ENCODE peak calls at places on chromosomes 11 and 22, in four cellular contexts. Q, L, C and R are unnamed samples.

GRCh38 chr11:75326439-75326810 is 25.0 kb downstream of the ARRB1 start:
- DNase-seq in Q (no peak), L (no peak), C (no peak), R (no peak)

GRCh38 chr11:35838071-35838470 is 105.8 kb upstream of the LDLRAD3 start:
- DNase-seq in Q (no peak), L (no peak), C (peak; percentile 33), R (no peak)

GRCh38 chr11:15687342-15687741 is 572.6 kb downstream of the INSC start:
- DNase-seq in Q (peak; percentile 15), L (no peak), C (peak; percentile 49), R (no peak)

GRCh38 chr11:115941481-115941993 is 437.3 kb upstream of the CADM1 start:
- DNase-seq in Q (peak; percentile 97), L (peak; percentile 54), C (peak; percentile 100), R (peak; percentile 66)

GRCh38 chr11:70111269-70112016 is 33.3 kb downstream of the ANO1 start:
- DNase-seq in Q (peak; percentile 60), L (peak; percentile 64), C (peak; percentile 89), R (no peak)

GRCh38 chr11:33701831-33702230 is 1.2 kb upstream of the C11orf91 start:
- DNase-seq in Q (peak; percentile 82), L (no peak), C (peak; percentile 76), R (no peak)

GRCh38 chr11:29173660-29174062 is 843.2 kb downstream of the KCNA4 start:
- DNase-seq in Q (peak; percentile 93), L (no peak), C (peak; percentile 98), R (no peak)

GRCh38 chr11:64074239-64074638 is 38.5 kb downstream of the FLRT1 start:
- DNase-seq in Q (no peak), L (no peak), C (no peak), R (peak; percentile 11)

GRCh38 chr22:43993072-43993760 is 30.9 kb upstream of the PARVB start:
- DNase-seq in Q (peak; percentile 61), L (peak; percentile 46), C (peak; percentile 37), R (peak; percentile 80)

GRCh38 chr11:46513934-46514342 is 79.9 kb downstream of the AMBRA1 start:
- DNase-seq in Q (peak; percentile 61), L (peak; percentile 32), C (peak; percentile 61), R (no peak)

GRCh38 chr11:64266339-64266738 is 15.0 kb downstream of the PLCB3 start:
- DNase-seq in Q (no peak), L (no peak), C (peak; percentile 23), R (no peak)

GRCh38 chr11:123011510-123011909 is 29.9 kb upstream of the BSX start:
- DNase-seq in Q (no peak), L (no peak), C (no peak), R (no peak)

GRCh38 chr11:96114178-96115070 is 190.5 kb upstream of the MTMR2 start:
- DNase-seq in Q (no peak), L (no peak), C (no peak), R (peak; percentile 41)

GRCh38 chr11:122697636-122698167 is 42.2 kb downstream of the UBASH3B start:
- DNase-seq in Q (peak; percentile 67), L (no peak), C (peak; percentile 65), R (peak; percentile 67)

GRCh38 chr11:57798905-57799559 is 37.4 kb downstream of the CTNND1 start:
- DNase-seq in Q (peak; percentile 23), L (no peak), C (peak; percentile 73), R (no peak)

GRCh38 chr11:103530257-103530656 is 421.0 kb downstream of the DYNC2H1 start:
- DNase-seq in Q (no peak), L (no peak), C (peak; percentile 54), R (no peak)

GRCh38 chr22:22450343-22450839 is 58.2 kb downstream of the ZNF280B start:
- DNase-seq in Q (no peak), L (no peak), C (no peak), R (peak; percentile 77)

GRCh38 chr11:62958547-62959071 is 26.2 kb downstream of the SLC22A6 start:
- DNase-seq in Q (peak; percentile 20), L (peak; percentile 24), C (no peak), R (no peak)

DNA sequence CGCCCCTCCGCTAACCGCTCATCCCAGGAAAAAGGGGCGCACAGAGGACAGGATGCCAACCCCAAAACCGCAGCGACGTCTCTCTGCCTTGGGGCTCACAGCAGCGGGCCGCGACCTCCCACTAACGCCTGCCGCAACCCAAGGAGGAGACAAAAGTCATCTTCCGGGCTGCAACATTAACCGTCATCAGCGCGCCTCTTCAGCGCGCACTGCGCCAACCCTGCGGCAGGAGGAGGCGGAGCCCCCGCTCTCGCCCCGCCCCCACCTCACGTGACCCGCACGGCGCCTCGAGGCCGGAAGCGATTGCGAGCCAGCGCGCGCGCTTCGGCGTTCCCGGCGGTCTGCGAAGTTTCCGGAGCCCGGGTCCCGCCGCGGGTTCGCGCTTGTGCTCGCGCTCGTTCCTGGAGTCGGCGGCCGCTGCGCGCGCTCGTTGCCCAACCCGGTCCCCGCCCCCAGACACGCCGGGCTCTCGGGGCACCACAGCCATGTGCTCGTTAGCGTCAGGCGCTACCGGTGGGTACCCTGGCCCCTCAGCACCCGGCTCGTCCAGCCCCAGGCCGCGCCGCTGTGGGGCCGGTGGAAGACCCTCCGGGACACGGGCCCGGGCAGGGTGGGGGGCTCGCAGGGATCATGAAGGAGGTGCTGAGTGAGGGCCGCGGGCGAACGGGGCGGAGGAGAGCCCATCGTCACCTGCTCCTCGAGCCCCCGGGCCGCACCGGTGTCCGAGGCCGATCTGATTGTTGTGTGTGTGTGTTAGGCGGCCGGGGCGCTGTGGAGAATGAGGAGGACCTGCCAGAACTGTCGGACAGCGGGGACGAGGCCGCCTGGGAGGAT is at the start of gene PRMT3:
- DNase-seq in Q (peak; percentile 96), L (peak; percentile 98), C (peak; percentile 93), R (peak; percentile 99)
- TF ChIP-seq CTCF in Q (no peak), L (no peak), C (no peak), R (no peak)

DNA sequence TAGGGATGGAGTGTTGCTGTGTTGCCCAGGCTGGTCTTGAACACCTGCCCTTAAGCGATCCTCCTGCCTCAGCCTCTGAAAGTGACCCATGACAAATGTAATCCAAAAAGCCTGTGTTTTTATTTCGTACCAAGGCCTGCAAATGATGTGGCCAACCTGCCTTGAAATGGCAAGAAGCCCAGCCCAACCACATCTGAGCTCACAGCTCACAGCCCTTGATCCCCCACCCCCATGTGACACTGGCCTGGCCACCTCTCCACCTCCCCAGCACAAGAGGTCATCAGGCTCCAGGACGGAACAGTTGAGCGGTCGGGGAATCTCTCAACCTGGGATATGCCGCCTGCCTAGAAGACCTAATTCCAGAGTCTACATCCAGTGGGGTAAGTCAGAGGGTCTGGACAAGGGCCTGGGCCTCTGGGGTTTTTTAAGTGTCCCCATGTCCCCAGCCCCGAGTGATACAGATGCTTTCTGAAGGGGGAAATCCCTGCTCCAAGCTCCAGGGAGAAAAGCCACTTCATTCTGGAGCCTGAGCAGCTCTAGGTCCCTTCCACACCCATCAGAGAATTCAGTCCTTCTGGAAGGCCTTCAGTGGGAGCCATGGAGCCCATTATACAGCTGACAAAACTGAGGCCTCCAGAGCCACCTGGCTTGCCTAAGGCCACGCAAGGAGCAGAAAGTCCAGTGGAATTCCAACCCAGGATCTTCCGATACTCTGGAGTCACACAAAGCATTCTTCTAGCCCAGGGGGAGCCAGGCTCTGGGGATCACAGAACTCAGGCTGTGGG is 70.7 kb downstream of the MN1 start:
- DNase-seq in Q (no peak), L (no peak), C (no peak), R (no peak)
- TF ChIP-seq CTCF in Q (no peak), L (no peak), C (no peak), R (no peak)

GRCh38 chr22:42090596-42091445 is at the start of gene NDUFA6:
- DNase-seq in Q (peak; percentile 99), L (peak; percentile 99), C (peak; percentile 98), R (peak; percentile 100)
- TF ChIP-seq CTCF in Q (peak; percentile 75), L (peak; percentile 93), C (peak; percentile 81), R (peak; percentile 96)

GRCh38 chr11:129992161-129992944 is 10.3 kb downstream of the PRDM10 start:
- DNase-seq in Q (peak; percentile 18), L (no peak), C (peak; percentile 46), R (peak; percentile 54)
- TF ChIP-seq CTCF in Q (peak; percentile 36), L (peak; percentile 28), C (no peak), R (peak; percentile 55)

DNA sequence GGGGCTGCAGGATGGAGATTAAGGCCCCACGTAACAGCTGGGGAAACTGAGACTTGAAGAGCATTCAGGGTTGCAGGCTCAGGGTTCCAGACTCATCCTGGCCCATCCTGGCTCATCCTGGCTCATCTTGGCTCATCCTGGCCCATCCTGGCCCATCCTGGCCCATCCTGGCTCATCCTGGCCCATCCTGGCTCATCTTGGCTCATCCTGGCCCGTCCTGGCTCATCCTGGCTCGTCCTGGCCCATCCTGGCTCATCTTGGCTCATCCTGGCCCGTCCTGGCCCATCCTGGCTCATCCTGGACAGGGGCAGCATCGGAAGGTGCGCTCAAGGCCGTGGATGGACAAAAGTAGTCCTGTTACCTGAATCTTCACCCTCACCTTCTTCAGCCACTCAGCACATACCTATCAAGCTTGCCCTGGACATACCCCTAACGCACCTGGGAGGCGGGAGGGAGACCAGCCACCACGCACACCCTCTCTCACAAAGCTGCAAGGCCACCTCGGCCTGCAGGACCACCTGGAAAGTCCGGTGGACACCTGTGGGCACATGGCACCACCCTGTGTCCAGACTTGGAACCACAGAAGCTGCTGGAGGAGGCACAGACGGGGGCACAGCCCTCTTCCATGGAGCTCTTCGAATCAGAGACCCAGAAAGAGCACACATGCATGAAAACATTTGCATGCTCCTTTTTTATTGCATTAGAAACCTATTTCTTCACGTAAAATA is 20.3 kb upstream of the NLRP6 start:
- DNase-seq in Q (no peak), L (no peak), C (no peak), R (peak; percentile 30)
- TF ChIP-seq CTCF in Q (no peak), L (no peak), C (no peak), R (peak; percentile 19)

DNA sequence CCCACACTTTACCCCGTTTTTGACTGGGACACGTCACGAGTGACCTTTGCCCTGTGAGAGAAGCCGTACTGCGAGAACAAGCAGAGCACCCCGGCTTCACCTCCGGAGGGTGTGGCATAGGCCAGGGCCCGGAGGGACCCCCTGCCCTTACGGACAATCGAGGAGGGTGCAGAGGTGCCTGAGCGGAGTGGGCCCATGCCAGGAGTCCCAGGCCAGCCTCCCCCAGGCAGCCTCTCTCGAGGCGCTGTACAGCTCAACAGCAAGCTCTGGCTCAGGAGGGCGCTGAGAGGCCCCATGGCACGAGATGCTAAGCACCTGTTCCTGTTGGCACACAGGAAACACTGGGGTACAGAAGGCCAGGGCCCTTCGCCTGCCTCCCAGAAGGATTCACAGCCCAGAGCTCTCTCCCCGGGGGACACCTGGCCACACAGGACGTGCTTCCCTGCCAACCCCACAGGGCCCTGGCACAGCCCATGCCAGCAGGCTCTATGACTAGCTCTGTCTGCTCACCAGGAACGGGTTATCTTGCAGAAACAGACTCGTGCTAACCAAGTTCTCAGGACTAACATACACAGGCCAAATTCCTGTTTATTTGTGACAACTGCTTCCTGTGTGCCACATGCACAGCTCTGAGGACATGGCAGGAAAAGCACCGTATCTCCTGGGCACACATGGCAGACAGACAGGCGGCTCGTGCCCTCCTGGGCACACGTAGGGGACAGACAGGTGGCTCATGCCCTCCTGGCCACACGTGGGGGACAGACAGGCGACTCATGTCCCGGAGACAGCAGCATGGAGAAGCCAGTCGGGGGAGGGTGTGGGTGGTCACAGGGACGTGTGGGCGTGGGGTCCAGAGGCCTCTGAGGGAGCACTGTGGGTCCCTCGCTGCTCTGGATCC is 11.6 kb downstream of the TOLLIP start:
- DNase-seq in Q (no peak), L (peak; percentile 69), C (no peak), R (no peak)
- TF ChIP-seq CTCF in Q (no peak), L (no peak), C (no peak), R (no peak)